ENCODE peak calls at places on chromosomes 6 and 20, in four cellular contexts. W is Caki2, P is amniotic stem cell, G is activated T-cell treated with anti-CD3 and anti-CD28 coated beads for 48 hours. I is an unnamed sample.

GRCh38 chr20:45893831-45894230 is 2.7 kb downstream of the CTSA start:
- DNase-seq in W (no peak), P (no peak), G (no peak), I (no peak)

GRCh38 chr20:48965189-48965910 is 43.8 kb downstream of the ARFGEF2 start:
- DNase-seq in W (no peak), P (no peak), G (no peak), I (no peak)

GRCh38 chr6:37104935-37105781 is 64.8 kb upstream of the PIM1 start:
- DNase-seq in W (no peak), P (no peak), G (no peak), I (no peak)

GRCh38 chr6:45877970-45878590 is 137.6 kb downstream of the CLIC5 start:
- DNase-seq in W (no peak), P (no peak), G (no peak), I (no peak)

GRCh38 chr20:22546344-22546743 is 38.0 kb downstream of the FOXA2 start:
- DNase-seq in W (no peak), P (no peak), G (no peak), I (no peak)

GRCh38 chr6:125872259-125872921 is 81.6 kb downstream of the NCOA7 start:
- DNase-seq in W (peak; percentile 84), P (no peak), G (no peak), I (no peak)

GRCh38 chr6:140980265-140980887 is 1152.3 kb upstream of the GJE1 start:
- DNase-seq in W (no peak), P (no peak), G (no peak), I (no peak)

GRCh38 chr6:137699036-137699683 is 167.9 kb upstream of the TNFAIP3 start:
- DNase-seq in W (no peak), P (no peak), G (peak; percentile 46), I (no peak)

GRCh38 chr6:96520039-96520850 is 1.4 kb upstream of the UFL1 start:
- DNase-seq in W (peak; percentile 45), P (no peak), G (no peak), I (no peak)

GRCh38 chr6:34520645-34521462 is 35.3 kb downstream of the SPDEF start:
- DNase-seq in W (no peak), P (no peak), G (no peak), I (no peak)

GRCh38 chr6:69719602-69720193 is 77.1 kb downstream of the LMBRD1 start:
- DNase-seq in W (no peak), P (peak; percentile 9), G (no peak), I (no peak)

GRCh38 chr20:38267251-38267650 is 6.7 kb upstream of the KIAA1755 start:
- DNase-seq in W (no peak), P (no peak), G (no peak), I (no peak)

GRCh38 chr6:148364056-148364844 is 21.6 kb downstream of the SASH1 start:
- DNase-seq in W (no peak), P (no peak), G (no peak), I (peak; percentile 13)

GRCh38 chr6:128347123-128347522 is 173.3 kb downstream of the PTPRK start:
- DNase-seq in W (no peak), P (no peak), G (no peak), I (no peak)

GRCh38 chr20:45842169-45842812 is 8.7 kb downstream of the SNX21 start:
- DNase-seq in W (no peak), P (no peak), G (no peak), I (no peak)

GRCh38 chr6:3326179-3326971 is 67.6 kb downstream of the PSMG4 start:
- DNase-seq in W (no peak), P (no peak), G (no peak), I (no peak)

I was measured in AG04450.